ENCODE peak calls at places on chromosomes 13 and 19, in seven cellular contexts. Y, K, F, M, C, R and O are unnamed samples.

GRCh38 chr19:54127688-54128440 is 9.7 kb upstream of the CNOT3 start:
- DNase-seq in Y (no peak), K (no peak), F (no peak), M (no peak), C (no peak), R (no peak), O (no peak)

GRCh38 chr13:93279982-93280381 is 53.4 kb downstream of the GPC6 start:
- DNase-seq in Y (peak; percentile 73), K (peak; percentile 16), F (no peak), M (no peak), C (no peak), R (no peak), O (no peak)

GRCh38 chr13:33639158-33639557 is 178.8 kb upstream of the RFC3 start:
- DNase-seq in Y (peak; percentile 42), K (no peak), F (no peak), M (peak; percentile 94), C (peak; percentile 51), R (no peak), O (no peak)

GRCh38 chr19:49361438-49362047 is 673 bp downstream of the TEAD2 start:
- DNase-seq in Y (peak; percentile 77), K (no peak), F (peak; percentile 39), M (peak; percentile 90), C (peak; percentile 45), R (peak; percentile 92), O (peak; percentile 53)

GRCh38 chr13:61414686-61415664 is 674 bp downstream of the PCDH20 start:
- DNase-seq in Y (peak; percentile 46), K (no peak), F (peak; percentile 64), M (peak; percentile 47), C (no peak), R (peak; percentile 4), O (peak; percentile 13)

GRCh38 chr13:63048648-63049047 is 1633.0 kb upstream of the PCDH20 start:
- DNase-seq in Y (no peak), K (no peak), F (no peak), M (peak; percentile 15), C (no peak), R (no peak), O (no peak)

GRCh38 chr19:15672580-15673175 is at the start of gene CYP4F12:
- DNase-seq in Y (peak; percentile 60), K (no peak), F (no peak), M (peak; percentile 12), C (peak; percentile 62), R (no peak), O (no peak)

GRCh38 chr19:55249841-55250240 is 9.0 kb downstream of the PPP6R1 start:
- DNase-seq in Y (no peak), K (no peak), F (no peak), M (no peak), C (no peak), R (no peak), O (no peak)

GRCh38 chr19:48859711-48860572 is 8.5 kb downstream of the PLEKHA4 start:
- DNase-seq in Y (peak; percentile 92), K (no peak), F (no peak), M (no peak), C (no peak), R (no peak), O (no peak)

GRCh38 chr13:32391101-32391620 is 36.8 kb downstream of the N4BP2L1 start:
- DNase-seq in Y (no peak), K (no peak), F (peak; percentile 12), M (no peak), C (no peak), R (no peak), O (no peak)

GRCh38 chr13:50910483-50910805 is 853 bp downstream of the RNASEH2B start:
- DNase-seq in Y (peak; percentile 47), K (no peak), F (no peak), M (peak; percentile 54), C (no peak), R (peak; percentile 42), O (no peak)

GRCh38 chr13:73625562-73626339 is 508.5 kb downstream of the KLF12 start:
- DNase-seq in Y (no peak), K (no peak), F (no peak), M (no peak), C (no peak), R (no peak), O (no peak)

GRCh38 chr13:41916173-41916954 is 44.5 kb downstream of the VWA8 start:
- DNase-seq in Y (no peak), K (peak; percentile 85), F (peak; percentile 49), M (peak; percentile 95), C (no peak), R (peak; percentile 86), O (peak; percentile 89)

GRCh38 chr19:2441096-2441752 is 13.8 kb upstream of the TIMM13 start:
- DNase-seq in Y (no peak), K (no peak), F (no peak), M (no peak), C (no peak), R (no peak), O (no peak)

GRCh38 chr13:73327579-73327978 is 268.8 kb downstream of the KLF5 start:
- DNase-seq in Y (no peak), K (no peak), F (no peak), M (no peak), C (no peak), R (no peak), O (no peak)

GRCh38 chr19:32091196-32091595 is 254.2 kb upstream of the ZNF507 start:
- DNase-seq in Y (no peak), K (no peak), F (no peak), M (peak; percentile 59), C (no peak), R (no peak), O (no peak)

GRCh38 chr19:17490411-17490810 is 20.1 kb downstream of the SLC27A1 start:
- DNase-seq in Y (no peak), K (no peak), F (no peak), M (no peak), C (no peak), R (no peak), O (no peak)

GRCh38 chr13:21541980-21542379 is 62.0 kb downstream of the MICU2 start:
- DNase-seq in Y (no peak), K (no peak), F (no peak), M (no peak), C (no peak), R (no peak), O (no peak)

GRCh38 chr13:30742896-30743295 is 7.6 kb downstream of the ALOX5AP start:
- DNase-seq in Y (no peak), K (no peak), F (no peak), M (no peak), C (no peak), R (no peak), O (no peak)

GRCh38 chr13:113952983-113953520 is 20.8 kb downstream of the C13orf46 start:
- DNase-seq in Y (no peak), K (no peak), F (no peak), M (no peak), C (no peak), R (no peak), O (no peak)

GRCh38 chr13:113955235-113955634 is 18.6 kb downstream of the C13orf46 start:
- DNase-seq in Y (no peak), K (no peak), F (no peak), M (no peak), C (no peak), R (no peak), O (no peak)

GRCh38 chr13:113955691-113956090 is 18.2 kb downstream of the C13orf46 start:
- DNase-seq in Y (no peak), K (no peak), F (no peak), M (no peak), C (no peak), R (no peak), O (no peak)

GRCh38 chr13:113953561-113953960 is 20.3 kb downstream of the C13orf46 start:
- DNase-seq in Y (no peak), K (no peak), F (no peak), M (no peak), C (no peak), R (no peak), O (no peak)

GRCh38 chr13:113954046-113954841 is 19.6 kb downstream of the C13orf46 start:
- DNase-seq in Y (no peak), K (no peak), F (no peak), M (no peak), C (no peak), R (no peak), O (no peak)
- TF ChIP-seq CTCF in Y (no peak), K (no peak), F (no peak), M (no peak), C (no peak), R (no peak), O (peak; percentile 3)

GRCh38 chr13:23570099-23570926 is at the start of gene TNFRSF19:
- DNase-seq in Y (peak; percentile 37), K (no peak), F (peak; percentile 86), M (peak; percentile 84), C (no peak), R (peak; percentile 8), O (peak; percentile 88)
- H3K4me3 ChIP-seq in Y (no peak within 1 kb of the TSS), K (no peak within 1 kb of the TSS), F (peak within 1 kb of the TSS; percentile 45), M (peak within 1 kb of the TSS; percentile 75), C (peak within 1 kb of the TSS; percentile 27), R (no peak within 1 kb of the TSS), O (peak within 1 kb of the TSS; percentile 27)

DNA sequence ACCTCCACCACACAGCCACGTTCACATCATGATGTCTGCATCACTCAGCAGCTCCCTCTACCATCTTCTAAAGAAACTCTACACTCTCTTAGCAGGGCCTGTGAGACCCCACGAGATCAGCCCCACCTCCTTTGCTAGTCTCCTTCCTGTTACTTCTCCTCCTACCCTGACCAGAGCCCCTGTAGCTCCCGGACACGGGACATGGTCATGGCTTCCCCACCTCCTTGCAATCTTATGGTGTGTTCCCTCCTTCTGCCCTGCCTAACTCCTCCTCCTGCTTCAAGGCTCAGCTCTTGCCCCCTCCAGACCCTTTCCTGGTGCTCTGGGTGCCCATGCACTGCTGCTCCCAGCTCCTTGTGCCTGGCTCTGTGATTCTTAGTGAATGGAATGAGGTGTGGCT is 8.1 kb upstream of the MRPS31 start:
- DNase-seq in Y (no peak), K (no peak), F (no peak), M (no peak), C (no peak), R (no peak), O (no peak)
- TF ChIP-seq CTCF in Y (no peak), K (no peak), F (no peak), M (no peak), C (no peak), R (no peak), O (no peak)

GRCh38 chr19:44845286-44845611 is 848 bp upstream of the NECTIN2 start:
- DNase-seq in Y (no peak), K (no peak), F (no peak), M (no peak), C (peak; percentile 29), R (no peak), O (no peak)

GRCh38 chr19:44846455-44847143 is 502 bp downstream of the NECTIN2 start:
- DNase-seq in Y (no peak), K (no peak), F (no peak), M (peak; percentile 12), C (no peak), R (peak; percentile 32), O (no peak)

GRCh38 chr19:44847144-44848035 is 1.3 kb downstream of the NECTIN2 start:
- DNase-seq in Y (peak; percentile 86), K (no peak), F (no peak), M (peak; percentile 36), C (peak; percentile 46), R (peak; percentile 74), O (no peak)

GRCh38 chr19:44848036-44848804 is 2.1 kb downstream of the NECTIN2 start:
- DNase-seq in Y (peak; percentile 47), K (no peak), F (no peak), M (peak; percentile 50), C (no peak), R (peak; percentile 89), O (no peak)

GRCh38 chr19:44845612-44846454 is at the start of gene NECTIN2:
- DNase-seq in Y (peak; percentile 100), K (peak; percentile 90), F (peak; percentile 88), M (peak; percentile 99), C (peak; percentile 97), R (peak; percentile 99), O (peak; percentile 97)
- H3K4me3 ChIP-seq in Y (peak within 1 kb of the TSS; percentile 80), K (peak within 1 kb of the TSS; percentile 86), F (peak within 1 kb of the TSS; percentile 99), M (peak within 1 kb of the TSS; percentile 92), C (peak within 1 kb of the TSS; percentile 94), R (peak within 1 kb of the TSS; percentile 69), O (peak within 1 kb of the TSS; percentile 97)

GRCh38 chr19:50718255-50719118 is 1.1 kb downstream of the SHANK1 start:
- DNase-seq in Y (no peak), K (no peak), F (no peak), M (no peak), C (no peak), R (no peak), O (no peak)
- TF ChIP-seq CTCF in Y (no peak), K (no peak), F (no peak), M (no peak), C (no peak), R (no peak), O (no peak)